ENCODE peak calls at places on chromosome 22, in eight cellular contexts. U is stimulated activated CD4-positive, alpha-beta T cell treated with anti-CD3 and anti-CD28 coated beads, TNF-alpha, amount 100 ng/mL, for 48 hours; R is GM19239; V is activated T-cell treated with anti-CD3 and anti-CD28 coated beads for 48 hours; H is AG08395; Y is NCI-H2029 treated with DMSO at 0.1 percent for 48 hours; S is head of caudate nucleus; N is renal cortical epithelial cell. W is an unnamed sample.

GRCh38 chr22:37842015-37842793 is 1.9 kb downstream of the ANKRD54 start:
- DNase-seq in U (no peak), R (no peak), V (no peak), H (no peak), Y (no peak), S (no peak), N (no peak), W (no peak)

GRCh38 chr22:45742866-45743450 is 71.3 kb downstream of the ATXN10 start:
- DNase-seq in U (no peak), R (no peak), V (no peak), H (peak), Y (peak), S (no peak), N (peak), W (no peak)

GRCh38 chr22:17235149-17235655 is 16.0 kb upstream of the ADA2 start:
- DNase-seq in U (no peak), R (no peak), V (no peak), H (no peak), Y (no peak), S (no peak), N (no peak), W (no peak)

GRCh38 chr22:38141574-38141973 is 31.1 kb upstream of the BAIAP2L2 start:
- DNase-seq in U (no peak), R (no peak), V (no peak), H (no peak), Y (no peak), S (no peak), N (no peak), W (no peak)

GRCh38 chr22:20508815-20509271 is 1.4 kb downstream of the MED15 start:
- DNase-seq in U (no peak), R (no peak), V (no peak), H (no peak), Y (no peak), S (no peak), N (no peak), W (no peak)

GRCh38 chr22:28802595-28803087 is 2.3 kb upstream of the XBP1 start:
- DNase-seq in U (no peak), R (no peak), V (no peak), H (no peak), Y (no peak), S (no peak), N (no peak), W (no peak)

GRCh38 chr22:42277988-42278776 is 7.7 kb upstream of the TCF20 start:
- DNase-seq in U (no peak), R (no peak), V (no peak), H (peak), Y (no peak), S (peak), N (no peak), W (peak)

GRCh38 chr22:39723899-39724351 is 153.4 kb downstream of the CACNA1I start:
- DNase-seq in U (no peak), R (no peak), V (no peak), H (no peak), Y (no peak), S (no peak), N (no peak), W (no peak)

GRCh38 chr22:44701824-44702478 is at the start of gene PRR5:
- DNase-seq in U (peak), R (peak), V (peak), H (peak), Y (no peak), S (peak), N (peak), W (peak)

GRCh38 chr22:17957683-17958082 is 66.7 kb downstream of the MICAL3 start:
- DNase-seq in U (no peak), R (no peak), V (no peak), H (peak), Y (no peak), S (no peak), N (no peak), W (no peak)

GRCh38 chr22:23233084-23233501 is 52.8 kb downstream of the BCR start:
- DNase-seq in U (no peak), R (no peak), V (no peak), H (peak), Y (no peak), S (no peak), N (no peak), W (peak)

GRCh38 chr22:43537019-43537585 is 125.3 kb downstream of the MPPED1 start:
- DNase-seq in U (no peak), R (no peak), V (no peak), H (no peak), Y (no peak), S (no peak), N (no peak), W (no peak)

GRCh38 chr22:44894782-44895181 is 115.0 kb downstream of the PHF21B start:
- DNase-seq in U (no peak), R (no peak), V (no peak), H (no peak), Y (no peak), S (no peak), N (no peak), W (no peak)

GRCh38 chr22:20578192-20578591 is 70.8 kb downstream of the MED15 start:
- DNase-seq in U (no peak), R (no peak), V (no peak), H (no peak), Y (no peak), S (no peak), N (no peak), W (no peak)

GRCh38 chr22:46547179-46547882 is 9.9 kb upstream of the CELSR1 start:
- DNase-seq in U (no peak), R (no peak), V (no peak), H (peak), Y (no peak), S (no peak), N (peak), W (peak)

GRCh38 chr22:48957311-48957986 is 870.2 kb downstream of the BRD1 start:
- DNase-seq in U (no peak), R (no peak), V (no peak), H (no peak), Y (no peak), S (no peak), N (no peak), W (no peak)

GRCh38 chr22:21104126-21104691 is 58.5 kb downstream of the LRRC74B start:
- DNase-seq in U (no peak), R (no peak), V (no peak), H (no peak), Y (no peak), S (no peak), N (no peak), W (no peak)

GRCh38 chr22:41240377-41241132 is at the start of gene CHADL:
- DNase-seq in U (no peak), R (no peak), V (no peak), H (no peak), Y (no peak), S (peak), N (no peak), W (no peak)

GRCh38 chr22:42317691-42318547 is 47.5 kb upstream of the TCF20 start:
- DNase-seq in U (no peak), R (no peak), V (no peak), H (no peak), Y (peak), S (peak), N (peak), W (no peak)

GRCh38 chr22:47854226-47854625 is 1091.8 kb downstream of the TBC1D22A start:
- DNase-seq in U (no peak), R (no peak), V (no peak), H (no peak), Y (no peak), S (no peak), N (no peak), W (no peak)

GRCh38 chr22:39967996-39968968 is 8.1 kb downstream of the TMA7B start:
- DNase-seq in U (no peak), R (no peak), V (no peak), H (no peak), Y (no peak), S (no peak), N (no peak), W (no peak)

W was measured in Right ventricle myocardium inferior.